ENCODE peak calls at places on chromosomes 2 and 18, in six cellular contexts. G, W, Z, A, I and J are unnamed samples.

GRCh38 chr2:17965196-17965595 is 86.7 kb downstream of the KCNS3 start:
- DNase-seq in G (no peak), W (no peak), Z (no peak), A (no peak), I (no peak), J (no peak)

GRCh38 chr2:33933203-33933602 is 334.1 kb upstream of the FAM98A start:
- DNase-seq in G (no peak), W (no peak), Z (no peak), A (no peak), I (no peak), J (no peak)

GRCh38 chr2:134396493-134396892 is 142.6 kb downstream of the MGAT5 start:
- DNase-seq in G (no peak), W (no peak), Z (peak; percentile 43), A (no peak), I (no peak), J (no peak)

GRCh38 chr2:214747992-214748391 is 61.5 kb downstream of the BARD1 start:
- DNase-seq in G (no peak), W (peak; percentile 64), Z (no peak), A (no peak), I (no peak), J (no peak)

GRCh38 chr2:4381773-4382172 is 678.4 kb downstream of the DCDC2C start:
- DNase-seq in G (no peak), W (no peak), Z (no peak), A (no peak), I (no peak), J (no peak)

GRCh38 chr2:213251618-213252017 is 32.6 kb upstream of the SPAG16 start:
- DNase-seq in G (peak; percentile 37), W (peak; percentile 61), Z (no peak), A (no peak), I (peak; percentile 58), J (peak; percentile 77)

GRCh38 chr18:24553886-24554285 is 93.4 kb downstream of the HRH4 start:
- DNase-seq in G (no peak), W (no peak), Z (no peak), A (no peak), I (no peak), J (no peak)

GRCh38 chr2:215728504-215729065 is 284.8 kb downstream of the MREG start:
- DNase-seq in G (no peak), W (no peak), Z (no peak), A (no peak), I (peak; percentile 68), J (peak; percentile 98)

GRCh38 chr2:134527398-134527797 is 191.4 kb downstream of the TMEM163 start:
- DNase-seq in G (no peak), W (no peak), Z (no peak), A (no peak), I (no peak), J (peak; percentile 3)

GRCh38 chr2:197889041-197889440 is 84.6 kb downstream of the PLCL1 start:
- DNase-seq in G (no peak), W (peak; percentile 80), Z (no peak), A (peak; percentile 31), I (peak; percentile 63), J (peak; percentile 49)

GRCh38 chr2:3312576-3313345 is 64.9 kb downstream of the EIPR1 start:
- DNase-seq in G (no peak), W (no peak), Z (no peak), A (no peak), I (no peak), J (no peak)

GRCh38 chr2:27303093-27304025 is 4.9 kb downstream of the UCN start:
- DNase-seq in G (peak; percentile 43), W (peak; percentile 82), Z (no peak), A (no peak), I (peak; percentile 68), J (peak; percentile 73)

GRCh38 chr2:3627500-3628100 is 30.4 kb upstream of the ALLC start:
- DNase-seq in G (no peak), W (no peak), Z (no peak), A (no peak), I (no peak), J (no peak)

GRCh38 chr2:46311651-46312223 is 14.5 kb downstream of the EPAS1 start:
- DNase-seq in G (no peak), W (no peak), Z (no peak), A (no peak), I (no peak), J (no peak)

GRCh38 chr2:133171396-133172004 is 396.8 kb downstream of the NCKAP5 start:
- DNase-seq in G (no peak), W (peak; percentile 68), Z (no peak), A (no peak), I (peak; percentile 37), J (peak; percentile 62)

GRCh38 chr2:227029706-227030105 is 134.3 kb downstream of the COL4A4 start:
- DNase-seq in G (no peak), W (no peak), Z (no peak), A (no peak), I (no peak), J (no peak)